ENCODE peak calls at places on chromosomes 2 and 18, in four cellular contexts. Z, L, F and A are unnamed samples.

GRCh38 chr2:30661173-30662107 is 145.8 kb downstream of the CAPN13 start:
- DNase-seq in L (no peak), Z (no peak), F (no peak), A (no peak)

GRCh38 chr2:48264632-48265031 is 265.3 kb upstream of the STON1 start:
- DNase-seq in Z (no peak), L (no peak), F (no peak), A (no peak)

GRCh38 chr2:205848601-205849000 is 166.3 kb downstream of the NRP2 start:
- DNase-seq in F (no peak), Z (no peak), L (no peak), A (no peak)

GRCh38 chr2:43278683-43279220 is 52.3 kb upstream of the ZFP36L2 start:
- DNase-seq in F (peak), L (no peak), Z (no peak), A (no peak)

GRCh38 chr2:209872675-209873074 is 101.0 kb downstream of the UNC80 start:
- DNase-seq in Z (peak), L (no peak), F (no peak), A (no peak)

GRCh38 chr18:79877163-79878091 is 74.0 kb downstream of the SLC66A2 start:
- DNase-seq in F (no peak), Z (peak), L (no peak), A (no peak)

GRCh38 chr2:162233197-162233596 is 10.0 kb downstream of the FAP start:
- DNase-seq in L (no peak), F (no peak), Z (no peak), A (no peak)

GRCh38 chr2:95057535-95058453 is 32.3 kb downstream of the MAL start:
- DNase-seq in F (peak), L (no peak), Z (no peak), A (no peak)

GRCh38 chr2:196638765-196639164 is 750 bp upstream of the CCDC150 start:
- DNase-seq in F (no peak), Z (no peak), L (no peak), A (no peak)

GRCh38 chr2:124898827-124899226 is 873.7 kb downstream of the CNTNAP5 start:
- DNase-seq in L (no peak), Z (no peak), F (no peak), A (no peak)

GRCh38 chr18:36629836-36630235 is 199.0 kb downstream of the TPGS2 start:
- DNase-seq in F (no peak), Z (no peak), L (no peak), A (no peak)

GRCh38 chr18:47801817-47802216 is 128.6 kb downstream of the SMAD2 start:
- DNase-seq in Z (no peak), F (no peak), L (no peak), A (no peak)

GRCh38 chr2:120465989-120466703 is 120.2 kb downstream of the INHBB start:
- DNase-seq in L (no peak), Z (peak), F (no peak), A (no peak)

GRCh38 chr2:119208791-119209203 is 14.8 kb upstream of the STEAP3 start:
- DNase-seq in F (no peak), Z (no peak), L (no peak), A (no peak)

GRCh38 chr18:77130229-77131099 is 2.1 kb downstream of the MBP start:
- DNase-seq in L (no peak), F (peak), Z (no peak), A (no peak)

GRCh38 chr2:190334479-190335224 is 8.7 kb upstream of the INPP1 start:
- DNase-seq in Z (no peak), F (no peak), L (no peak), A (no peak)

GRCh38 chr2:85448840-85449588 is 30.5 kb downstream of the SH2D6 start:
- DNase-seq in F (no peak), Z (no peak), L (no peak), A (no peak)

GRCh38 chr18:44792456-44793080 is 111.9 kb downstream of the SETBP1 start:
- DNase-seq in L (no peak), F (no peak), Z (no peak), A (no peak)

GRCh38 chr2:163471947-163472346 is 263.9 kb downstream of the FIGN start:
- DNase-seq in Z (peak), L (no peak), F (no peak), A (no peak)

GRCh38 chr18:7987284-7987976 is 420.3 kb downstream of the PTPRM start:
- DNase-seq in L (no peak), F (no peak), Z (no peak), A (no peak)

GRCh38 chr2:179024445-179024844 is 25.5 kb downstream of the CCDC141 start:
- DNase-seq in Z (no peak), F (no peak), L (no peak), A (no peak)
- H3K4me3 ChIP-seq in Z (no peak), F (no peak), L (no peak), A (no peak)

GRCh38 chr2:288743-289361 is 961 bp upstream of the ALKAL2 start:
- DNase-seq in Z (peak), F (no peak), L (no peak), A (no peak)
- H3K4me3 ChIP-seq in Z (peak), F (peak), L (no peak), A (no peak)

DNA sequence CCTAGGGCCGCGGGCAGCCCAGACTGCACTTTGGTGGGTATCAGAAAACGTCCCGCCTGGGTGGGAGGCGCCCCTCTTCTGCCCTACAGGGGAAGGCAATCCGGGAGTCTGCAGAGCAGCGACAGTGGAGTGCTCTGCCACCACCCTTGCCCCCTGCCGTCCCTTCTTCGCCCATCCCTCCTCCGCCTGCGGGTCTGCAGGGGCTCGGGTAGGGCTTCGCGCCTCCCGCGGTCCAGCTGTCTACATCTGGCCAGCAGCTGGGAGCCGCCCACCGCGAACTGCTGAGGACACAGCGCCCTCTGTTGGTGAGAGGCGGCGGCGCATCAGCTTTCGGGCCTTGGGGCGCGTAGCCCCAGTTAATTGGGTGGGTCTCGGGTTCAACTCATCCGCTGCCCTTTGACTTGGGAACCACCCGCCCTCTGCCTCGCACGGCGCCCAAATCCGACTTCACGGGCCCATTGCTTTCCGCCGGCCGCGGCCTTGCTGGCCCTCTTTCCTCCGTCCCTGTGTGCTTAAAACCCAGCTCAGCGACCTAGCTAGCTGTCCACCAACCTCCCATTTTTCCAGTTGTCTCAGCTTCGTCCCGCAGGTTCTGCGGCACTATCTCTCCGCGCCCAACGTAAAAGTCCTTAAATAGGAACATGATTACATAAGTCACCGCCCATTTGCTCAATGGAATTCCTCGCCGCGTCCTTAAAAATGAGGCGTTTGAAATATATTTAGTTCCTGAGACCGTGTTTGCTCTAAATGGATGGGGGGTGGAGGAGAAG is 17.6 kb downstream of the WNT10A start:
- DNase-seq in F (peak), Z (peak), L (peak), A (no peak)
- H3K4me3 ChIP-seq in F (no peak), Z (no peak), L (peak), A (no peak)

GRCh38 chr18:9552189-9552588 is 62.2 kb downstream of the PPP4R1 start:
- DNase-seq in L (no peak), Z (no peak), F (no peak), A (no peak)
- H3K4me3 ChIP-seq in L (no peak), Z (no peak), F (no peak), A (no peak)

GRCh38 chr18:9597609-9598008 is 16.8 kb downstream of the PPP4R1 start:
- DNase-seq in Z (no peak), F (no peak), L (no peak), A (no peak)

GRCh38 chr18:9596843-9597242 is 17.5 kb downstream of the PPP4R1 start:
- DNase-seq in Z (no peak), F (no peak), L (no peak), A (no peak)

GRCh38 chr18:9594782-9595181 is 19.6 kb downstream of the PPP4R1 start:
- DNase-seq in F (no peak), L (no peak), Z (no peak), A (no peak)

GRCh38 chr18:9596257-9596656 is 18.1 kb downstream of the PPP4R1 start:
- DNase-seq in L (no peak), F (no peak), Z (no peak), A (no peak)

GRCh38 chr18:9595197-9595596 is 19.2 kb downstream of the PPP4R1 start:
- DNase-seq in F (no peak), Z (no peak), L (no peak), A (no peak)
- H3K4me3 ChIP-seq in F (no peak), Z (no peak), L (no peak), A (no peak)

GRCh38 chr2:237615631-237616249 is 11.6 kb upstream of the LRRFIP1 start:
- DNase-seq in F (no peak), Z (no peak), L (no peak), A (no peak)

GRCh38 chr2:237614151-237614720 is 13.2 kb upstream of the LRRFIP1 start:
- DNase-seq in Z (peak), F (no peak), L (no peak), A (no peak)

GRCh38 chr2:237617305-237617982 is 9.9 kb upstream of the LRRFIP1 start:
- DNase-seq in F (no peak), Z (peak), L (no peak), A (no peak)

GRCh38 chr2:237618449-237618848 is 8.9 kb upstream of the LRRFIP1 start:
- DNase-seq in Z (no peak), L (no peak), F (no peak), A (no peak)

GRCh38 chr2:237616373-237617304 is 10.7 kb upstream of the LRRFIP1 start:
- DNase-seq in L (no peak), F (no peak), Z (no peak), A (peak)
- H3K4me3 ChIP-seq in L (no peak), F (no peak), Z (no peak), A (peak)